ENCODE peak calls at places on chromosomes 6 and 20, in six cellular contexts. O is thoracic aorta, I is PC-3, N is SJSA1, Z is endodermal cell, Y is RWPE2. X is an unnamed sample.

GRCh38 chr6:44275749-44276648 is 5.7 kb downstream of the TMEM151B start:
- DNase-seq in I (no peak), O (no peak), Y (no peak), Z (peak; percentile 68), N (no peak), X (no peak)

GRCh38 chr6:166471797-166472260 is 89.1 kb upstream of the MPC1 start:
- DNase-seq in N (no peak), O (no peak), Z (no peak), Y (no peak), I (no peak), X (no peak)

GRCh38 chr6:33297406-33297955 is 1.3 kb downstream of the RGL2 start:
- DNase-seq in O (no peak), N (no peak), Y (no peak), Z (peak; percentile 92), I (peak; percentile 72), X (no peak)

GRCh38 chr6:1797801-1798200 is 188.1 kb downstream of the FOXC1 start:
- DNase-seq in Z (no peak), O (no peak), N (peak; percentile 61), I (peak; percentile 15), Y (no peak), X (no peak)

GRCh38 chr20:38555395-38555794 is 25.6 kb upstream of the ADIG start:
- DNase-seq in I (no peak), Z (no peak), O (no peak), Y (no peak), N (no peak), X (no peak)

GRCh38 chr6:27157461-27158315 is 89.8 kb upstream of the PRSS16 start:
- DNase-seq in Y (no peak), O (no peak), Z (peak; percentile 86), I (peak; percentile 87), N (peak; percentile 70), X (peak; percentile 83)

GRCh38 chr20:25389858-25390537 is 637 bp downstream of the ABHD12 start:
- DNase-seq in N (peak; percentile 60), Z (peak; percentile 82), I (peak; percentile 51), O (no peak), Y (peak; percentile 63), X (peak; percentile 16)

GRCh38 chr6:163386329-163386910 is 28.1 kb upstream of the QKI start:
- DNase-seq in Y (no peak), N (no peak), O (no peak), I (no peak), Z (peak; percentile 27), X (no peak)

GRCh38 chr6:169340395-169340794 is 86.7 kb upstream of the THBS2 start:
- DNase-seq in I (peak; percentile 69), O (no peak), Y (peak; percentile 85), Z (no peak), N (no peak), X (no peak)

GRCh38 chr20:21682576-21682975 is 22.9 kb upstream of the PAX1 start:
- DNase-seq in I (no peak), N (no peak), Y (no peak), O (no peak), Z (no peak), X (no peak)

GRCh38 chr6:108621117-108621516 is 60.4 kb downstream of the FOXO3 start:
- DNase-seq in I (peak; percentile 45), N (peak; percentile 11), Z (peak; percentile 47), O (peak; percentile 52), Y (no peak), X (no peak)

GRCh38 chr6:168150551-168151444 is 71.8 kb upstream of the FRMD1 start:
- DNase-seq in Z (peak; percentile 72), O (no peak), Y (no peak), N (no peak), I (peak; percentile 2), X (no peak)
- H3K27ac ChIP-seq in Z (no peak overlapping the region), O (no peak overlapping the region), Y (no peak overlapping the region), N (no peak overlapping the region), I (no peak overlapping the region), X (no peak overlapping the region)

GRCh38 chr6:106380407-106380806 is 19.9 kb downstream of the CRYBG1 start:
- DNase-seq in Z (no peak), N (no peak), Y (no peak), O (no peak), I (peak; percentile 74), X (no peak)

GRCh38 chr6:106381223-106381622 is 20.7 kb downstream of the CRYBG1 start:
- DNase-seq in N (no peak), Z (no peak), I (peak; percentile 75), O (no peak), Y (no peak), X (no peak)

GRCh38 chr6:106381871-106382270 is 21.4 kb downstream of the CRYBG1 start:
- DNase-seq in N (no peak), Y (no peak), O (no peak), I (peak; percentile 72), Z (no peak), X (no peak)

GRCh38 chr6:106377061-106377540 is 16.6 kb downstream of the CRYBG1 start:
- DNase-seq in Y (no peak), I (peak; percentile 75), N (peak; percentile 21), Z (no peak), O (no peak), X (no peak)

GRCh38 chr6:106379951-106380350 is 19.4 kb downstream of the CRYBG1 start:
- DNase-seq in Z (no peak), Y (no peak), I (no peak), N (no peak), O (no peak), X (no peak)
- H3K4me1 ChIP-seq in Z (no peaks in the 10 kb centered on the region), Y (peaks cover 61% of the 10 kb centered on the region), I (peaks cover 56% of the 10 kb centered on the region), N (peaks cover 8% of the 10 kb centered on the region), O (no peaks in the 10 kb centered on the region), X (no peaks in the 10 kb centered on the region)

GRCh38 chr6:141401851-141402250 is 730.9 kb upstream of the GJE1 start:
- DNase-seq in O (no peak), Z (no peak), Y (no peak), I (no peak), N (no peak), X (no peak)
- H3K27ac ChIP-seq in O (peak overlapping the region; percentile 56), Z (no peak overlapping the region), Y (no peak overlapping the region), I (no peak overlapping the region), N (no peak overlapping the region), X (no peak overlapping the region)

GRCh38 chr20:62603907-62604785 is 38.2 kb upstream of the SLCO4A1 start:
- DNase-seq in Y (no peak), N (no peak), I (no peak), Z (no peak), O (no peak), X (no peak)
- H3K4me1 ChIP-seq in Y (peaks cover 31% of the 10 kb centered on the region), N (peaks cover 17% of the 10 kb centered on the region), I (peaks cover 66% of the 10 kb centered on the region), Z (no peaks in the 10 kb centered on the region), O (peaks cover 9% of the 10 kb centered on the region), X (peaks cover 26% of the 10 kb centered on the region)

DNA sequence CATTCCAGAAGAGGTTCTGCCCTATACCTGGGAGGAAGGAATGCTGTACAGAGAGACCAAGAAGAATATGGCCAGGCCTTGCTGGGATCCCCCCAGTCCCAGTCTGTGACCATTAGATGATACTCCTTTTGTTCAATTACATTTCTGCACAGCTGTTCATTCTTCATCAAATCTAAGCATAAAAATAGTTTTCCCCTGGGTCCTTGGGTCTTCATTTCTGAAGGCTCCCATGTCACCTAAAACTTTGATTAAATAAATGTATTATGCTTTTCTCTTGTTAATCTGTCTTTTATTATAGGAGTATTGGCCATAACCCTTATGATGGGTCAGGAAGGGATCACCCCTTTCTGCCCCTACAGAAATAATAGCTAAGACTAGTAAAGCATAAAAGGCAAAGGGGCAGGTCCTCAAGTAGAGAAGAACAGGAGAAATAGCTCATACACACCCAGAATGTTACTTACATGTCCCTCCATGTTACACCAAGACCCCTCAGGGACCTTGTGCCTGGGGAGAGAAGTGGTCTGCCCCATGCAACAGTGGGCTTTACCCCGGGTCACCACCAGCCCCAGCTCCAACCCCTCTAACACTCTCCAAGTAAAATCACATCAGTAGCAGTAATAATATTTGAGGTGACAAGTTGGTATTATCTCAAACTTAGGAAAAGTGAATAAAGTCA is 2.1 kb upstream of the LTA start:
- DNase-seq in Z (no peak), N (no peak), I (no peak), Y (no peak), O (no peak), X (no peak)
- H3K27ac ChIP-seq in Z (no peak overlapping the region), N (no peak overlapping the region), I (no peak overlapping the region), Y (no peak overlapping the region), O (no peak overlapping the region), X (peak overlapping the region; percentile 79)

GRCh38 chr20:50521221-50521642 is 11.0 kb downstream of the PTPN1 start:
- DNase-seq in Y (peak; percentile 15), I (no peak), N (peak; percentile 71), O (no peak), Z (no peak), X (no peak)
- H3K4me1 ChIP-seq in Y (peaks cover 77% of the 10 kb centered on the region), I (peaks cover 31% of the 10 kb centered on the region), N (peaks cover 71% of the 10 kb centered on the region), O (peaks cover 57% of the 10 kb centered on the region), Z (no peaks in the 10 kb centered on the region), X (peaks cover 97% of the 10 kb centered on the region)

GRCh38 chr20:45909336-45909808 is 2.6 kb downstream of the PLTP start:
- DNase-seq in N (no peak), Y (no peak), I (no peak), O (no peak), Z (no peak), X (no peak)

GRCh38 chr20:45912344-45912682 is 358 bp upstream of the PLTP start:
- DNase-seq in N (no peak), Z (no peak), Y (no peak), O (no peak), I (no peak), X (no peak)

GRCh38 chr20:45909817-45910669 is 1.9 kb downstream of the PLTP start:
- DNase-seq in Y (no peak), Z (no peak), O (no peak), I (no peak), N (no peak), X (no peak)

GRCh38 chr20:45911486-45912343 is at the start of gene PLTP:
- DNase-seq in Y (no peak), I (peak; percentile 38), Z (peak; percentile 87), N (peak; percentile 56), O (no peak), X (peak; percentile 30)

DNA sequence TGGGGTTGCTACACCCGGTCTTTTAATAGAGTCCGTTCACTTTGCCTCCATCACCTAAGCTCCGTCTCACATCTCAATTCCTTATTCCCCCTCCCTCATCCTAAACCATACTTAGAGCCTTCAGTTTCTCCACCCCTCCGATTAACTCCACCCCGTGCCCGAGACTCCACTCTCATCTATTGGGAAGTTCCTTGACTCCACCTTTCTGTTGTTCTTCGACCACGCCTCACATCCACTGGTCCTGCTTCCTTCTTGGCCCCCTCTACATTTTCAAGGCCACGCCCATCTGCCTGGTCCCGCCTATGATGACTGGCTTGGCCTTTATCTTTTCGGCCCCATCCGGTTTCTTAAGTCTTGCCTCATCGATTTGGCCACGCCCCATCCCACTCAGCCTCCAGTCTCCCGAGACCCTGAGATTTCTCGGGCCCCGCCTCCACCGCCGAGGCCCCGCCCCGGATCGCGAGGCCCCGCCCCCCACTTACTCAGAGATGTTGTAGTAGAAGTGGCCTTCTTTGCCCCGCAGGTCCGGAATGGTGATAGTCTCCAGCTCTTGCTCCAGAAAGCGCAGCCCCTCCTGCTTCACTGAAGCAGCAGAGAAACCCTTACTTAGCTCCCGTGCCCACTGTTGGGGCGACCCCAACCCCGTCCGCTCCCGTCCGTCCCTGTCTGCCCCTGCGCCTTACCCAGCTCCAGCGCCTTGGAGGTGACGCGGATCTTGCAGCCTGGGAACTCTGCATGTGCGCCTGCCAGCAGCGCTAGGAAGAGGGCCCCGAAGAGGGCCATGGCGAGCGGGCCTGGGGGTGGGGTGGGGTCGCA is 1.1 kb downstream of the PLTP start:
- DNase-seq in O (peak; percentile 93), I (peak; percentile 99), Y (peak; percentile 100), Z (peak; percentile 100), N (peak; percentile 94), X (peak; percentile 80)
- H3K27ac ChIP-seq in O (peak overlapping the region; percentile 71), I (peak overlapping the region; percentile 35), Y (no peak overlapping the region), Z (peak overlapping the region; percentile 95), N (no peak overlapping the region), X (peak overlapping the region; percentile 1)

X was measured in CD4-positive, alpha-beta memory T cell.